ENCODE peak calls at places on chromosomes 6 and 20, in six cellular contexts. H, C, D, A, Z and F are unnamed samples.

GRCh38 chr6:157148391-157149323 is 174.7 kb downstream of the TMEM242 start:
- DNase-seq in A (no peak), C (no peak), Z (no peak), D (peak), H (no peak), F (no peak)

GRCh38 chr20:24868959-24869358 is 80.1 kb upstream of the CST7 start:
- DNase-seq in H (no peak), D (no peak), Z (no peak), C (no peak), A (no peak), F (no peak)

GRCh38 chr20:36929290-36929689 is 22.2 kb downstream of the SAMHD1 start:
- DNase-seq in C (no peak), D (peak), A (no peak), H (no peak), Z (no peak), F (no peak)

GRCh38 chr20:54856202-54856601 is 380.8 kb downstream of the DOK5 start:
- DNase-seq in H (no peak), A (no peak), C (no peak), D (no peak), Z (no peak), F (no peak)

GRCh38 chr6:8940356-8940755 is 505.0 kb upstream of the SLC35B3 start:
- DNase-seq in D (no peak), H (no peak), A (no peak), Z (no peak), C (no peak), F (no peak)

GRCh38 chr6:124964084-124964763 is 2.0 kb downstream of the RNF217 start:
- DNase-seq in H (no peak), C (no peak), A (no peak), Z (no peak), D (peak), F (peak)

GRCh38 chr6:6686748-6687601 is 98.5 kb downstream of the LY86 start:
- DNase-seq in D (peak), C (no peak), A (peak), H (peak), Z (no peak), F (peak)

GRCh38 chr20:9945406-9945805 is 89.4 kb upstream of the ANKEF1 start:
- DNase-seq in H (no peak), C (no peak), Z (no peak), A (no peak), D (peak), F (no peak)

GRCh38 chr6:13429406-13429753 is 58.0 kb downstream of the GFOD1 start:
- DNase-seq in C (no peak), D (no peak), Z (no peak), H (no peak), A (no peak), F (no peak)

GRCh38 chr20:47456952-47457724 is 44.5 kb upstream of the NCOA3 start:
- DNase-seq in D (peak), A (no peak), H (no peak), Z (no peak), C (no peak), F (no peak)

GRCh38 chr20:51495921-51496545 is 46.5 kb downstream of the NFATC2 start:
- DNase-seq in Z (no peak), D (peak), H (no peak), C (no peak), A (no peak), F (no peak)

GRCh38 chr6:21626756-21627155 is 33.2 kb downstream of the SOX4 start:
- DNase-seq in D (no peak), A (no peak), Z (no peak), C (no peak), H (no peak), F (no peak)

GRCh38 chr6:138518054-138518453 is 18.8 kb upstream of the NHSL1 start:
- DNase-seq in C (no peak), Z (no peak), H (no peak), D (no peak), A (no peak), F (no peak)

GRCh38 chr20:50373674-50374286 is 136.4 kb upstream of the PTPN1 start:
- DNase-seq in H (no peak), D (peak), Z (no peak), C (no peak), A (no peak), F (no peak)

GRCh38 chr6:158087519-158087867 is 80.6 kb downstream of the SERAC1 start:
- DNase-seq in C (no peak), H (no peak), A (no peak), Z (no peak), D (no peak), F (no peak)

GRCh38 chr20:62452475-62453095 is 23.2 kb downstream of the GATA5 start:
- DNase-seq in A (no peak), Z (no peak), C (no peak), D (no peak), H (no peak), F (no peak)

GRCh38 chr6:82872092-82872635 is 193.5 kb downstream of the UBE3D start:
- DNase-seq in C (no peak), A (no peak), H (no peak), Z (no peak), D (no peak), F (no peak)

GRCh38 chr6:138162104-138162946 is 586 bp downstream of the ARFGEF3 start:
- DNase-seq in D (peak), H (no peak), C (no peak), Z (no peak), A (peak), F (peak)

GRCh38 chr6:119535332-119535731 is 185.8 kb upstream of the MAN1A1 start:
- DNase-seq in Z (no peak), C (no peak), A (no peak), D (no peak), H (no peak), F (no peak)

GRCh38 chr20:14775778-14776177 is 438.4 kb upstream of the FLRT3 start:
- DNase-seq in A (no peak), D (peak), Z (no peak), H (no peak), C (no peak), F (peak)

GRCh38 chr20:63543131-63543530 is 4.4 kb downstream of the SRMS start:
- DNase-seq in Z (no peak), D (no peak), H (no peak), C (no peak), A (no peak), F (no peak)

GRCh38 chr6:26186652-26187051 is 99.4 kb downstream of the HFE start:
- DNase-seq in H (no peak), D (no peak), C (no peak), A (no peak), Z (no peak), F (no peak)

GRCh38 chr20:60977896-60978295 is 274.2 kb upstream of the CDH4 start:
- DNase-seq in C (no peak), H (no peak), D (no peak), Z (no peak), A (no peak), F (no peak)

GRCh38 chr6:47187883-47188587 is 121.7 kb downstream of the TNFRSF21 start:
- DNase-seq in Z (no peak), C (no peak), D (peak), A (no peak), H (no peak), F (no peak)

GRCh38 chr6:108242259-108242658 is 18.6 kb downstream of the SNX3 start:
- DNase-seq in H (no peak), D (no peak), C (no peak), A (no peak), Z (no peak), F (no peak)

GRCh38 chr6:75282706-75283105 is 1.9 kb downstream of the TMEM30A start:
- DNase-seq in H (no peak), C (no peak), Z (no peak), A (no peak), D (peak), F (no peak)

GRCh38 chr6:3309391-3310050 is 50.8 kb downstream of the PSMG4 start:
- DNase-seq in Z (no peak), C (no peak), D (no peak), A (no peak), H (no peak), F (no peak)

GRCh38 chr6:3610206-3610605 is 141.3 kb downstream of the PXDC1 start:
- DNase-seq in C (no peak), Z (no peak), D (no peak), A (no peak), H (no peak), F (no peak)

GRCh38 chr20:37907677-37908397 is 4.9 kb downstream of the VSTM2L start:
- DNase-seq in A (no peak), H (no peak), D (peak), Z (no peak), C (no peak), F (no peak)

GRCh38 chr6:49430187-49430586 is 32.9 kb downstream of the MMUT start:
- DNase-seq in C (no peak), D (peak), H (no peak), Z (no peak), A (no peak), F (no peak)

GRCh38 chr6:5053038-5053437 is 32.1 kb upstream of the PPP1R3G start:
- DNase-seq in C (no peak), H (no peak), Z (no peak), A (no peak), D (no peak), F (no peak)

GRCh38 chr6:32845381-32845884 is 1.6 kb upstream of the PSMB8 start:
- DNase-seq in C (no peak), A (peak), D (no peak), H (peak), Z (peak), F (no peak)

GRCh38 chr6:149586149-149586548 is 20.0 kb downstream of the GINM1 start:
- DNase-seq in H (no peak), A (no peak), Z (no peak), C (no peak), D (no peak), F (no peak)

GRCh38 chr6:54431466-54431865 is 123.2 kb downstream of the TINAG start:
- DNase-seq in C (no peak), Z (no peak), D (peak), H (no peak), A (no peak), F (no peak)

GRCh38 chr6:21149460-21149859 is 444.1 kb upstream of the SOX4 start:
- DNase-seq in H (no peak), C (no peak), D (peak), A (no peak), Z (no peak), F (no peak)